ENCODE peak calls at places on chromosomes 16 and 17, in seven cellular contexts. N, H, J, Q, T, U and Y are unnamed samples.
A peak's percentile ranks its signal among the peaks of the same experiment; 100 is the strongest.

GRCh38 chr17:70099884-70100283 is 24.9 kb downstream of the KCNJ16 start:
- DNase-seq in N (no peak), H (no peak), J (no peak), Q (peak; percentile 12), T (peak; percentile 46), U (no peak), Y (no peak)

GRCh38 chr17:72850410-72850809 is 242.1 kb downstream of the SLC39A11 start:
- DNase-seq in N (no peak), H (peak; percentile 52), J (no peak), Q (no peak), T (no peak), U (no peak), Y (no peak)

GRCh38 chr16:30996324-30996999 is 11.5 kb downstream of the HSD3B7 start:
- DNase-seq in N (no peak), H (peak; percentile 43), J (no peak), Q (no peak), T (no peak), U (no peak), Y (no peak)

GRCh38 chr17:43931062-43931571 is 11.2 kb downstream of the PPY start:
- DNase-seq in N (no peak), H (no peak), J (no peak), Q (no peak), T (no peak), U (no peak), Y (no peak)

GRCh38 chr17:59165933-59166342 is 10.4 kb downstream of the PRR11 start:
- DNase-seq in N (no peak), H (peak; percentile 39), J (peak; percentile 15), Q (peak; percentile 2), T (no peak), U (peak; percentile 62), Y (peak; percentile 22)

GRCh38 chr16:79788949-79789348 is 188.4 kb upstream of the MAF start:
- DNase-seq in N (no peak), H (no peak), J (no peak), Q (no peak), T (no peak), U (no peak), Y (no peak)

GRCh38 chr17:8060274-8060673 is 21.4 kb downstream of the ALOX15B start:
- DNase-seq in N (no peak), H (peak; percentile 61), J (peak; percentile 28), Q (peak; percentile 30), T (peak; percentile 24), U (peak; percentile 67), Y (peak; percentile 71)

GRCh38 chr16:69833791-69834282 is 71.7 kb downstream of the WWP2 start:
- DNase-seq in N (no peak), H (no peak), J (no peak), Q (no peak), T (no peak), U (no peak), Y (no peak)

GRCh38 chr16:4372315-4372577 is 598 bp downstream of the VASN start:
- DNase-seq in N (no peak), H (no peak), J (no peak), Q (no peak), T (no peak), U (no peak), Y (no peak)

GRCh38 chr16:75301804-75302203 is 50.4 kb upstream of the BCAR1 start:
- DNase-seq in N (no peak), H (no peak), J (no peak), Q (no peak), T (no peak), U (no peak), Y (no peak)

GRCh38 chr17:72618018-72618509 is 474.4 kb downstream of the SLC39A11 start:
- DNase-seq in N (no peak), H (peak; percentile 56), J (no peak), Q (no peak), T (no peak), U (no peak), Y (no peak)

GRCh38 chr17:40901981-40902862 is 17.2 kb upstream of the KRT20 start:
- DNase-seq in N (no peak), H (no peak), J (no peak), Q (no peak), T (no peak), U (no peak), Y (no peak)

GRCh38 chr17:7014261-7014994 is 2.0 kb downstream of the RNASEK start:
- DNase-seq in N (peak; percentile 90), H (peak; percentile 95), J (peak; percentile 96), Q (peak; percentile 98), T (peak; percentile 90), U (peak; percentile 99), Y (peak; percentile 94)

GRCh38 chr17:9018731-9019130 is 2.6 kb upstream of the NTN1 start:
- DNase-seq in N (no peak), H (no peak), J (no peak), Q (no peak), T (no peak), U (no peak), Y (no peak)

GRCh38 chr16:626787-627457 is 3.9 kb upstream of the WFIKKN1 start:
- DNase-seq in N (peak; percentile 68), H (peak; percentile 88), J (no peak), Q (no peak), T (peak; percentile 80), U (no peak), Y (peak; percentile 57)

GRCh38 chr16:55672471-55672870 is 16.7 kb downstream of the SLC6A2 start:
- DNase-seq in N (no peak), H (peak; percentile 91), J (no peak), Q (no peak), T (no peak), U (no peak), Y (no peak)

GRCh38 chr17:70434536-70435490 is 265.5 kb downstream of the KCNJ2 start:
- DNase-seq in N (no peak), H (no peak), J (no peak), Q (no peak), T (no peak), U (no peak), Y (no peak)

GRCh38 chr17:34365340-34365739 is 2.3 kb upstream of the CCL1 start:
- DNase-seq in N (no peak), H (no peak), J (no peak), Q (peak; percentile 40), T (no peak), U (no peak), Y (no peak)

GRCh38 chr17:15498107-15498506 is 30.7 kb upstream of the CDRT4 start:
- DNase-seq in N (no peak), H (no peak), J (no peak), Q (no peak), T (no peak), U (no peak), Y (no peak)

GRCh38 chr16:71945616-71946015 is 50.3 kb downstream of the IST1 start:
- DNase-seq in N (no peak), H (no peak), J (no peak), Q (no peak), T (no peak), U (no peak), Y (no peak)

GRCh38 chr16:27310576-27311448 is 3.0 kb upstream of the IL4R start:
- DNase-seq in N (no peak), H (no peak), J (no peak), Q (no peak), T (no peak), U (no peak), Y (no peak)

GRCh38 chr17:79981661-79982101 is 54.0 kb downstream of the TBC1D16 start:
- DNase-seq in N (no peak), H (no peak), J (no peak), Q (no peak), T (no peak), U (no peak), Y (no peak)

GRCh38 chr17:67605259-67605912 is 112.3 kb upstream of the NOL11 start:
- DNase-seq in N (no peak), H (no peak), J (no peak), Q (no peak), T (no peak), U (no peak), Y (peak; percentile 6)

GRCh38 chr17:6648181-6648580 is 3.2 kb downstream of the MED31 start:
- DNase-seq in N (no peak), H (no peak), J (no peak), Q (no peak), T (no peak), U (no peak), Y (no peak)

GRCh38 chr17:42179911-42180410 is 981 bp downstream of the KCNH4 start:
- DNase-seq in N (no peak), H (peak; percentile 46), J (no peak), Q (no peak), T (no peak), U (no peak), Y (peak; percentile 63)

GRCh38 chr17:260031-260791 is 78.8 kb upstream of the DOC2B start:
- DNase-seq in N (no peak), H (no peak), J (no peak), Q (no peak), T (no peak), U (peak; percentile 64), Y (no peak)

GRCh38 chr16:29705030-29705429 is 26.1 kb downstream of the QPRT start:
- DNase-seq in N (no peak), H (no peak), J (no peak), Q (no peak), T (no peak), U (no peak), Y (no peak)

GRCh38 chr17:58956997-58957724 is 149.5 kb downstream of the TRIM37 start:
- DNase-seq in N (no peak), H (peak; percentile 5), J (no peak), Q (no peak), T (peak; percentile 4), U (no peak), Y (no peak)

GRCh38 chr17:74485841-74486240 is 19.4 kb downstream of the CD300A start:
- DNase-seq in N (no peak), H (no peak), J (no peak), Q (no peak), T (no peak), U (no peak), Y (no peak)

GRCh38 chr17:43943769-43944418 is 1.6 kb upstream of the PPY start:
- DNase-seq in N (peak; percentile 63), H (peak; percentile 60), J (peak; percentile 82), Q (peak; percentile 65), T (peak; percentile 13), U (peak; percentile 88), Y (peak; percentile 57)